ENCODE peak calls at places on chromosomes 12 and 14, in four cellular contexts. H is HCT116, W is HepG2, Y is K562. V is an unnamed sample.

GRCh38 chr12:122862872-122863701 is 27.8 kb downstream of the HIP1R start:
- DNase-seq in H (no peak), W (peak), Y (no peak), V (no peak)

GRCh38 chr14:67941456-67942018 is 122.0 kb downstream of the RAD51B start:
- DNase-seq in H (no peak), W (peak), Y (no peak), V (no peak)

GRCh38 chr12:28104338-28104737 is 85.9 kb upstream of the CCDC91 start:
- DNase-seq in H (no peak), W (no peak), Y (no peak), V (no peak)

GRCh38 chr12:90331262-90331661 is 622.6 kb upstream of the ATP2B1 start:
- DNase-seq in H (no peak), W (no peak), Y (no peak), V (no peak)

GRCh38 chr12:53224268-53224896 is 7.6 kb downstream of the RARG start:
- DNase-seq in H (no peak), W (peak), Y (peak), V (no peak)

GRCh38 chr12:40145896-40146295 is 40.0 kb upstream of the SLC2A13 start:
- DNase-seq in H (no peak), W (no peak), Y (no peak), V (no peak)

GRCh38 chr14:96362071-96362964 is 823 bp downstream of the ATG2B start:
- DNase-seq in H (peak), W (peak), Y (peak), V (peak)

GRCh38 chr14:105398726-105399440 is 545 bp downstream of the TEX22 start:
- DNase-seq in H (no peak), W (peak), Y (peak), V (no peak)

GRCh38 chr14:90510208-90510607 is 113.4 kb downstream of the CALM1 start:
- DNase-seq in H (no peak), W (no peak), Y (no peak), V (no peak)

GRCh38 chr14:53640695-53641094 is 315.9 kb downstream of the BMP4 start:
- DNase-seq in H (no peak), W (no peak), Y (no peak), V (no peak)
- H3K27ac ChIP-seq in H (no peak), W (no peak), Y (no peak), V (no peak)

GRCh38 chr14:51533160-51533559 is 118.5 kb upstream of the FRMD6 start:
- DNase-seq in H (no peak), W (no peak), Y (no peak), V (no peak)
- TF ChIP-seq TCF7L2 in H (no peak), W (no peak), Y (no peak), V (no peak)

GRCh38 chr14:23307687-23308644 is 1.3 kb downstream of the BCL2L2 start:
- DNase-seq in H (no peak), W (no peak), Y (no peak), V (no peak)
- H3K27ac ChIP-seq in H (peak), W (peak), Y (peak), V (peak)

DNA sequence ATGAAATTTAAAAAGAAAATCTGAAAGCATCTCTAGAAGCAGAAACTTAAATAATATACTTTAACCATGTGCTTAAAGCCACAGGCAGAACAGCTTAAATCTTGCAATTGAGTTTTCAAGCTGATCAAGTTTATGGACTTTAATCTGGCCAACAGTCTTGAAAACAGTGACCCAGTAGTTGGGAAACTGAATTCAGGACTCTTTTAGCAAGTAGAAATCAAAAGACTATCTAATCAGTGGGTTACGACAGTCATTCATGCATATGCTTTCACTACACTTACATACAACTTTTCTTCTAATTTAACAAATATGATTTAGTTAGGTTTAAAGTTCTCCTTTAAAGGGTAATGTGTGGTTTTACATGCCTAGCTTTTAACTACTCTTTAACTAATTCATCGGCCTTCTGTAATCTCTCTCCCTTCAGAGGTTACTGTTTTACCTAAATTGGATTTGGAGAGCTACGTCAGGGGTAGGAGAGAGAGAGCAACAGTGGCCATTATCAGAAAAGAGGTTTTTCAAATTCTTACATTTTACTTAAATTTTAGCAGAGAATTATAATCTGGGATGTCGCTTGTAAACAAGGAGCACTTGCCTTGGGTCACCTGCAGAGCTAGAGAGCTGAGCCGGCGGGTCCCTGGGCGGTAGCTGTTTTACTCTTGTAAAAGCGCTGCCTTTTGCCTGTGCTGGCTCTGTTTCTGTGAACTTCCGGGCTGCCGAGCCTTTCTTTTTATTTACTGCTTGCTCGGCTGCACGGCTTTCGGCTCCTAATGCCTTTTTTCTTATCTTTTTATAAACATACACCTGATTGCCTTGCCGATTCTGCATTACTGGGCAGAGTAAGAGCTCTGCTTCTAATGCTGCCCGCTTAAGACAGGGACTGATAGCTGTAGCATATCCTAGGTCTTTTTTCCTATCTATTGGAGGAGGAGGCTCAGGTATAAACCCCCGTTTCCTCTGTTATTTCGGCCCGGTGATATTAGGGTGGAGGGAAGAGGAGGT is 17.4 kb upstream of the LYZ start:
- DNase-seq in H (no peak), W (no peak), Y (peak), V (no peak)
- TF ChIP-seq TCF7L2 in H (no peak), W (no peak), Y (no peak), V (no peak)

V was measured in Panc1.